ENCODE peak calls at places on chromosomes 1 and 21, in seven cellular contexts. N is WTC11, D is RWPE1, A is HFFc6, H is PC-3, S is neural crest cell, Q is fibroblast of mammary gland. B is an unnamed sample.

GRCh38 chr1:77534456-77534855 is 148.0 kb downstream of the ZZZ3 start:
- DNase-seq in N (no peak), D (no peak), A (peak), H (no peak), S (no peak), Q (peak), B (no peak)

GRCh38 chr1:169741666-169742394 is 8.0 kb upstream of the SELE start:
- DNase-seq in N (no peak), D (no peak), A (peak), H (no peak), S (no peak), Q (peak), B (no peak)

GRCh38 chr21:37338671-37339526 is 27.7 kb upstream of the DYRK1A start:
- DNase-seq in N (no peak), D (peak), A (peak), H (peak), S (no peak), Q (peak), B (no peak)

GRCh38 chr1:243452092-243452491 is 196.3 kb downstream of the SDCCAG8 start:
- DNase-seq in N (no peak), D (no peak), A (no peak), H (no peak), S (no peak), Q (no peak), B (no peak)

GRCh38 chr1:156594124-156594678 is 2.6 kb downstream of the NAXE start:
- DNase-seq in N (no peak), D (no peak), A (no peak), H (no peak), S (no peak), Q (no peak), B (no peak)

GRCh38 chr1:197761654-197762053 is 13.6 kb downstream of the DENND1B start:
- DNase-seq in N (no peak), D (no peak), A (no peak), H (no peak), S (no peak), Q (no peak), B (no peak)

GRCh38 chr21:37828515-37828914 is 87.7 kb downstream of the KCNJ6 start:
- DNase-seq in N (no peak), D (no peak), A (no peak), H (no peak), S (no peak), Q (no peak), B (peak)

GRCh38 chr1:217138839-217139466 is 415.7 kb upstream of the ESRRG start:
- DNase-seq in N (peak), D (no peak), A (no peak), H (no peak), S (peak), Q (no peak), B (no peak)

GRCh38 chr1:47578026-47578861 is 140.4 kb downstream of the FOXD2 start:
- DNase-seq in N (no peak), D (no peak), A (no peak), H (peak), S (peak), Q (no peak), B (peak)

GRCh38 chr1:25003457-25004190 is 73.5 kb upstream of the RUNX3 start:
- DNase-seq in N (no peak), D (no peak), A (peak), H (peak), S (no peak), Q (peak), B (no peak)

GRCh38 chr21:25859264-25859931 is 124.6 kb downstream of the GABPA start:
- DNase-seq in N (no peak), D (no peak), A (no peak), H (no peak), S (no peak), Q (no peak), B (no peak)

GRCh38 chr1:22296701-22297591 is 154.0 kb upstream of the WNT4 start:
- DNase-seq in N (no peak), D (peak), A (no peak), H (peak), S (no peak), Q (peak), B (no peak)

GRCh38 chr1:170696591-170697337 is 32.8 kb downstream of the PRRX1 start:
- DNase-seq in N (no peak), D (no peak), A (no peak), H (no peak), S (no peak), Q (no peak), B (no peak)

GRCh38 chr1:71577451-71578131 is 496.8 kb upstream of the ZRANB2 start:
- DNase-seq in N (no peak), D (no peak), A (no peak), H (no peak), S (no peak), Q (no peak), B (no peak)

GRCh38 chr1:2358072-2358471 is 33.3 kb downstream of the MORN1 start:
- DNase-seq in N (no peak), D (no peak), A (no peak), H (no peak), S (no peak), Q (no peak), B (peak)

GRCh38 chr1:213474054-213474453 is 423.0 kb downstream of the RPS6KC1 start:
- DNase-seq in N (no peak), D (no peak), A (no peak), H (no peak), S (no peak), Q (no peak), B (no peak)

GRCh38 chr1:57872913-57873312 is 449.1 kb upstream of the DAB1 start:
- DNase-seq in N (no peak), D (no peak), A (no peak), H (no peak), S (no peak), Q (no peak), B (no peak)

GRCh38 chr1:101474039-101474665 is 237.3 kb downstream of the S1PR1 start:
- DNase-seq in N (peak), D (peak), A (no peak), H (peak), S (no peak), Q (peak), B (no peak)

GRCh38 chr1:118589486-118589885 is 398.7 kb downstream of the TBX15 start:
- DNase-seq in N (no peak), D (no peak), A (no peak), H (no peak), S (no peak), Q (no peak), B (no peak)

GRCh38 chr1:68717330-68717729 is 220.4 kb upstream of the DEPDC1 start:
- DNase-seq in N (no peak), D (no peak), A (no peak), H (no peak), S (no peak), Q (no peak), B (no peak)

GRCh38 chr21:33266784-33267135 is 593 bp downstream of the IL10RB start:
- DNase-seq in N (no peak), D (no peak), A (no peak), H (no peak), S (no peak), Q (no peak), B (no peak)

GRCh38 chr1:228317411-228317828 is 89.2 kb downstream of the TRIM11 start:
- DNase-seq in N (no peak), D (no peak), A (no peak), H (no peak), S (no peak), Q (no peak), B (no peak)

GRCh38 chr1:42730988-42731387 is 9.0 kb downstream of the CLDN19 start:
- DNase-seq in N (no peak), D (peak), A (no peak), H (peak), S (no peak), Q (peak), B (no peak)

GRCh38 chr1:80847904-80848303 is 952.8 kb upstream of the ADGRL2 start:
- DNase-seq in N (no peak), D (no peak), A (no peak), H (no peak), S (no peak), Q (no peak), B (no peak)

GRCh38 chr21:16908087-16908486 is 604.8 kb upstream of the CXADR start:
- DNase-seq in N (no peak), D (no peak), A (peak), H (peak), S (no peak), Q (peak), B (no peak)

GRCh38 chr21:37220433-37220980 is 46.6 kb downstream of the VPS26C start:
- DNase-seq in N (peak), D (peak), A (peak), H (no peak), S (no peak), Q (peak), B (no peak)

GRCh38 chr1:107953551-107953950 is 11.4 kb downstream of the VAV3 start:
- DNase-seq in N (no peak), D (no peak), A (no peak), H (no peak), S (no peak), Q (no peak), B (no peak)

GRCh38 chr21:45787371-45787770 is 143.8 kb downstream of the PCBP3 start:
- DNase-seq in N (no peak), D (no peak), A (no peak), H (no peak), S (no peak), Q (no peak), B (no peak)

GRCh38 chr1:59917026-59917784 is 9.4 kb downstream of the CYP2J2 start:
- DNase-seq in N (no peak), D (no peak), A (no peak), H (no peak), S (no peak), Q (no peak), B (no peak)

GRCh38 chr1:67465371-67465770 is 35.2 kb upstream of the SERBP1 start:
- DNase-seq in N (no peak), D (no peak), A (no peak), H (peak), S (no peak), Q (no peak), B (no peak)

GRCh38 chr1:206933333-206933945 is 11.7 kb upstream of the FCMR start:
- DNase-seq in N (peak), D (no peak), A (no peak), H (peak), S (no peak), Q (no peak), B (peak)

GRCh38 chr1:245240648-245241165 is 85.9 kb downstream of the KIF26B start:
- DNase-seq in N (no peak), D (no peak), A (no peak), H (no peak), S (no peak), Q (no peak), B (no peak)

GRCh38 chr1:14304381-14304865 is 294.1 kb upstream of the KAZN start:
- DNase-seq in N (no peak), D (no peak), A (no peak), H (no peak), S (no peak), Q (peak), B (no peak)

GRCh38 chr1:153526132-153526543 is 9.7 kb downstream of the S100A6 start:
- DNase-seq in N (no peak), D (peak), A (no peak), H (no peak), S (no peak), Q (no peak), B (no peak)

GRCh38 chr1:97277891-97278662 is 556.5 kb downstream of the PTBP2 start:
- DNase-seq in N (no peak), D (peak), A (peak), H (peak), S (no peak), Q (peak), B (no peak)

GRCh38 chr1:221435510-221435909 is 306.4 kb downstream of the DUSP10 start:
- DNase-seq in N (no peak), D (peak), A (peak), H (peak), S (no peak), Q (peak), B (no peak)

GRCh38 chr1:225998560-225999226 is 450 bp downstream of the SDE2 start:
- DNase-seq in N (no peak), D (peak), A (peak), H (peak), S (no peak), Q (peak), B (no peak)

GRCh38 chr1:156664949-156665411 is 12.2 kb downstream of the NES start:
- DNase-seq in N (no peak), D (no peak), A (no peak), H (no peak), S (peak), Q (no peak), B (no peak)

DNA sequence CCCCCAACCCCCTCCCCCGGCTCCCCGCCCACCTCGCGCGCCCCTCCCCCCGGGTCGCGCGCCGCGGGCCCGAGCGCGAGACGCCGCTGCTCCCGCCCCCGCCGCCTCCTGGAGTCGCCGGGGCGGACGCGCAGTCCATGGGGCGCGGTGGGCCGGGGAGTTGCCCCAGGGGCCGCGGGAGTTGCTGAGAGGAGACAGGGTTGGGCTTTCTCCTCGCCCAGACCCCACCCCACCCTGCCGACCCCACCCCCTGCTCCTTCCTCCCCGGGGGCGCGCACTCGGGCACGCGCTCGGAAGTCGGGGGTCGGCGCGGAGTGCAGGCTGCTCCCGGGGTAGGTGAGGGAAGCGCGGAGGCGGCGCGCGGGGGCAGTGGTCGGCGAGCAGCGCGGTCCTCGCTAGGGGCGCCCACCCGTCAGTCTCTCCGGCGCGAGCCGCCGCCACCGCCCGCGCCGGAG is at the start of gene LAMC1:
- DNase-seq in N (peak), D (peak), A (peak), H (peak), S (peak), Q (peak), B (peak)
- TF ChIP-seq CTCF in N (no peak), D (no peak), A (no peak), H (no peak), S (no peak), Q (no peak), B (no peak)

DNA sequence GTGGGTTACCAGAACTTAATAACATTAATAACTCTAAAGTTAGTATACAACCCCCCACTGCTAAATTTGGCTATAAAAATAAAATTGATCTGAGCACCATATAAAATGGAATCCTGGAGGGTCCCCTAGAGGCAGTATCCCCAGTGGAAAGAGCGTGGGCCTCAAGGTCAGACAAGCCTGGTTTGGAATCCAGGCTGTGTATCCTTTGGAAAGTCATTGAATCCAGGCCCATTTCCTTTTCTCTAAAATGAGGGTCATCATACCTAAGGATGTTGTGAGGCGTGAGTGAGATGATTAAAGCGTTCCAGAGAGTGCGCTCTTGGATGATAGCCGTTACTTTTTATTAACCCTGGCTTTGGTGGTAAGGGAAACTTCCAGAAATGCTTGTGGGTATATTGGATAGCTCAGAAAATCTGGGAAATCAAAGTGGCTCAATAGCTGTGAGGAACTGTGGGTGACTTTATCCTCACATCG is 671 bp upstream of the ZNF436 start:
- DNase-seq in N (no peak), D (no peak), A (no peak), H (no peak), S (no peak), Q (no peak), B (no peak)
- TF ChIP-seq CTCF in N (no peak), D (no peak), A (peak), H (no peak), S (no peak), Q (no peak), B (no peak)

GRCh38 chr1:53962395-53962794 is 16.2 kb downstream of the LRRC42 start:
- DNase-seq in N (no peak), D (no peak), A (no peak), H (no peak), S (no peak), Q (no peak), B (no peak)

GRCh38 chr1:53957231-53957818 is 11.2 kb downstream of the LRRC42 start:
- DNase-seq in N (no peak), D (peak), A (peak), H (peak), S (no peak), Q (no peak), B (no peak)

GRCh38 chr1:53963472-53963871 is 17.3 kb downstream of the LRRC42 start:
- DNase-seq in N (no peak), D (no peak), A (no peak), H (no peak), S (no peak), Q (no peak), B (no peak)

GRCh38 chr1:53956308-53957168 is 10.4 kb downstream of the LRRC42 start:
- DNase-seq in N (no peak), D (peak), A (no peak), H (no peak), S (no peak), Q (peak), B (no peak)

DNA sequence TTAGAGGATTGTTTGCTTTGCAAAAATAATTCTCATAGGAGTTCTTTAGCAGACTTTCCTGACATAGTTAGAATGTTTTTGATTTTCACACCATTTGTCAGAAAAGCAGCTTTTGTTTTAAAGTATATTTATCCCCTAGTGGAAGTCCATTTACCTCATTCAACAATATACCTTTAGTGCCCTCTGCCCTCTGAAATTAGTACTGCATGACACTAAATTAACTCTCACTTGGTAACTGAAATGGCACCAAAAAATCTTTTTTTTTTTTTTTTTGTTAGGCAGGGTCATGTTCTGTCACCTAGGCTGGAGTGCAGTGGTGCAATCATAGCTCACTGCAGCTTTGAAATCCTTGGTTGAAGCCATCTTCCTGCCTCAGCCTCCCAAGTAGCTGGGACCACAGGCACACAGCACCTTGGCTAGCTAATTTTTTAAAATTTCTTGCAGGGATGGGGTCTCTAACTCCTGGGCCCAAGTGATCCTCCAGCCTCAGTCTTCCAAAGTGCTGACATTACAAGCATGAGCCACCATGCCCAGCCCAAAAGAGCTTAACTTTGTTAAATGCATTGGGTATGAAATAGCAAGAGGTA is 13.6 kb downstream of the LRRC42 start:
- DNase-seq in N (no peak), D (peak), A (peak), H (peak), S (no peak), Q (no peak), B (no peak)
- TF ChIP-seq CTCF in N (peak), D (peak), A (peak), H (peak), S (peak), Q (peak), B (peak)

GRCh38 chr1:164772635-164773034 is 213.7 kb downstream of the PBX1 start:
- DNase-seq in N (no peak), D (peak), A (peak), H (peak), S (no peak), Q (peak), B (no peak)

GRCh38 chr1:164774819-164775654 is 216.1 kb downstream of the PBX1 start:
- DNase-seq in N (no peak), D (no peak), A (no peak), H (no peak), S (no peak), Q (no peak), B (no peak)

GRCh38 chr1:164771568-164772350 is 212.8 kb downstream of the PBX1 start:
- DNase-seq in N (peak), D (peak), A (peak), H (peak), S (no peak), Q (peak), B (peak)

GRCh38 chr1:164773146-164773545 is 214.2 kb downstream of the PBX1 start:
- DNase-seq in N (no peak), D (no peak), A (no peak), H (no peak), S (no peak), Q (no peak), B (no peak)

GRCh38 chr1:164774413-164774812 is 215.4 kb downstream of the PBX1 start:
- DNase-seq in N (no peak), D (no peak), A (no peak), H (no peak), S (no peak), Q (peak), B (no peak)
- TF ChIP-seq CTCF in N (peak), D (no peak), A (peak), H (peak), S (no peak), Q (peak), B (no peak)

GRCh38 chr1:8571200-8571984 is 246.0 kb downstream of the RERE start:
- DNase-seq in N (no peak), D (peak), A (peak), H (peak), S (no peak), Q (peak), B (no peak)
- TF ChIP-seq CTCF in N (no peak), D (peak), A (peak), H (peak), S (peak), Q (peak), B (no peak)

B was measured in glutamatergic neuron.